ENCODE peak calls at places on chromosomes 16 and 17, in eight cellular contexts. W is ACHN; F is globus pallidus; I is HCT116; Q is astrocyte of the spinal cord; T is lower lobe of right lung; U is T-helper 9 cell; L is activated T-helper 9 cell treated with anti-CD3 and anti-CD28 coated beads, Interleukin-2, amount 50 U/mL, for 16 hours. Z is an unnamed sample.
A peak's percentile ranks its signal among the peaks of the same experiment; 100 is the strongest.

GRCh38 chr17:39759204-39759603 is 21.5 kb downstream of the GRB7 start:
- DNase-seq in U (no peak), W (no peak), L (no peak), Q (no peak), F (no peak), T (no peak), I (no peak), Z (no peak)

GRCh38 chr16:28188085-28188916 is 23.5 kb downstream of the XPO6 start:
- DNase-seq in I (no peak), F (no peak), T (no peak), L (no peak), U (no peak), Q (no peak), W (no peak), Z (no peak)

GRCh38 chr17:4559139-4559791 is 1.1 kb downstream of the GGT6 start:
- DNase-seq in Q (no peak), L (no peak), W (no peak), I (no peak), T (peak; percentile 45), U (no peak), F (no peak), Z (no peak)

GRCh38 chr17:75933836-75934235 is 7.0 kb downstream of the FBF1 start:
- DNase-seq in L (no peak), Q (no peak), W (no peak), T (no peak), I (no peak), F (no peak), U (no peak), Z (no peak)

GRCh38 chr17:17538417-17539391 is 42.5 kb upstream of the RASD1 start:
- DNase-seq in T (no peak), L (no peak), F (no peak), W (no peak), I (no peak), U (no peak), Q (peak; percentile 15), Z (no peak)

GRCh38 chr17:73343168-73343634 is 31.4 kb upstream of the CDC42EP4 start:
- DNase-seq in I (no peak), T (no peak), L (no peak), U (no peak), W (no peak), F (peak; percentile 86), Q (peak; percentile 86), Z (peak; percentile 73)

GRCh38 chr17:68812876-68813584 is 142.2 kb downstream of the ABCA8 start:
- DNase-seq in Q (peak; percentile 5), W (no peak), I (no peak), U (no peak), T (no peak), L (no peak), F (no peak), Z (no peak)

GRCh38 chr16:1777375-1778199 is 4.7 kb upstream of the MRPS34 start:
- DNase-seq in F (no peak), T (no peak), I (no peak), L (no peak), W (no peak), U (no peak), Q (no peak), Z (no peak)

GRCh38 chr16:29911676-29912010 is 11.4 kb downstream of the ASPHD1 start:
- DNase-seq in T (no peak), L (no peak), I (no peak), U (no peak), F (no peak), W (no peak), Q (no peak), Z (no peak)

GRCh38 chr17:10447035-10447931 is 22.1 kb downstream of the MYH4 start:
- DNase-seq in Q (no peak), F (no peak), L (no peak), W (no peak), U (no peak), T (no peak), I (no peak), Z (no peak)

Z was measured in testis.